ENCODE peak calls at places on chromosomes 5 and 9, in ten cellular contexts. F, O, M, N, K, R, I, U, S and Y are unnamed samples.

GRCh38 chr5:112734597-112734996 is 3.1 kb upstream of the APC start:
- DNase-seq in S (no peak), M (no peak), I (no peak), F (no peak), O (no peak), R (no peak), N (no peak), K (no peak), U (no peak), Y (no peak)

GRCh38 chr9:33117306-33117705 is 40.8 kb upstream of the SMU1 start:
- DNase-seq in O (no peak), I (no peak), U (no peak), R (no peak), K (no peak), F (no peak), S (no peak), N (no peak), M (no peak), Y (no peak)

GRCh38 chr5:75265731-75266130 is 29.1 kb upstream of the ANKRD31 start:
- DNase-seq in I (peak; percentile 54), K (peak; percentile 37), F (peak; percentile 33), O (no peak), M (no peak), U (peak; percentile 32), S (no peak), R (no peak), N (no peak), Y (peak; percentile 57)

GRCh38 chr9:30235564-30235963 is 2148.9 kb upstream of the ACO1 start:
- DNase-seq in F (no peak), N (no peak), I (no peak), K (no peak), O (no peak), M (no peak), S (no peak), R (no peak), U (no peak), Y (no peak)

GRCh38 chr9:89710689-89711088 is 105.9 kb downstream of the GADD45G start:
- DNase-seq in K (no peak), F (no peak), M (no peak), N (no peak), U (no peak), O (no peak), I (no peak), S (no peak), R (no peak), Y (no peak)

GRCh38 chr9:106639873-106640568 is 222.9 kb upstream of the ZNF462 start:
- DNase-seq in N (no peak), F (no peak), M (no peak), O (no peak), R (no peak), S (no peak), I (no peak), U (peak; percentile 42), K (no peak), Y (no peak)

GRCh38 chr9:114900937-114901802 is 29.2 kb downstream of the TNFSF8 start:
- DNase-seq in I (no peak), S (no peak), R (no peak), U (peak; percentile 75), O (no peak), K (no peak), M (no peak), F (no peak), N (no peak), Y (no peak)

GRCh38 chr9:95055851-95056551 is 261.5 kb downstream of the FANCC start:
- DNase-seq in K (no peak), R (no peak), S (no peak), F (peak; percentile 70), M (no peak), N (no peak), U (no peak), I (no peak), O (no peak), Y (no peak)

GRCh38 chr9:125889122-125889523 is 141.9 kb downstream of the PBX3 start:
- DNase-seq in I (peak; percentile 4), K (no peak), U (peak; percentile 3), F (peak; percentile 50), S (peak; percentile 32), N (no peak), R (peak; percentile 67), M (peak; percentile 4), O (no peak), Y (no peak)

GRCh38 chr9:98854206-98854756 is 46.8 kb downstream of the GALNT12 start:
- DNase-seq in S (no peak), K (no peak), I (no peak), R (no peak), O (no peak), F (no peak), N (no peak), U (no peak), M (no peak), Y (no peak)

GRCh38 chr5:93607367-93608258 is 24.6 kb downstream of the NR2F1 start:
- DNase-seq in R (no peak), S (no peak), U (peak; percentile 48), F (peak; percentile 64), K (no peak), I (no peak), M (peak; percentile 33), N (no peak), O (no peak), Y (peak; percentile 35)

GRCh38 chr9:6676254-6676928 is 30.9 kb upstream of the GLDC start:
- DNase-seq in O (no peak), F (no peak), S (no peak), I (no peak), U (no peak), M (no peak), N (no peak), R (no peak), K (no peak), Y (no peak)

GRCh38 chr9:25864509-25864908 is 186.3 kb upstream of the TUSC1 start:
- DNase-seq in I (no peak), K (no peak), N (no peak), U (no peak), S (no peak), R (no peak), O (no peak), F (no peak), M (no peak), Y (no peak)

GRCh38 chr9:33923079-33923478 is 106.1 kb downstream of the UBE2R2 start:
- DNase-seq in S (no peak), R (no peak), I (no peak), N (no peak), K (no peak), O (no peak), U (no peak), M (no peak), F (no peak), Y (no peak)

GRCh38 chr5:117652640-117653280 is 1078.1 kb upstream of the SEMA6A start:
- DNase-seq in F (no peak), U (peak; percentile 55), M (no peak), N (no peak), O (no peak), I (no peak), S (no peak), R (no peak), K (no peak), Y (no peak)

GRCh38 chr9:37994639-37995347 is 74.2 kb downstream of the SHB start:
- DNase-seq in O (peak; percentile 89), M (no peak), R (peak; percentile 92), F (peak; percentile 58), U (peak; percentile 79), S (peak; percentile 90), I (no peak), N (peak; percentile 66), K (no peak), Y (peak; percentile 70)

GRCh38 chr5:9034671-9035070 is 511.2 kb downstream of the SEMA5A start:
- DNase-seq in R (no peak), K (no peak), O (no peak), N (no peak), F (peak; percentile 20), U (peak; percentile 60), M (no peak), S (no peak), I (no peak), Y (no peak)

GRCh38 chr5:176540956-176541337 is 3.7 kb upstream of the RNF44 start:
- DNase-seq in S (no peak), F (no peak), M (peak; percentile 44), U (no peak), O (no peak), I (peak; percentile 69), K (no peak), R (peak; percentile 13), N (no peak), Y (no peak)
- H3K27ac ChIP-seq in S (peak overlapping the region; percentile 94), F (no peak overlapping the region), M (peak overlapping the region; percentile 65), U (peak overlapping the region; percentile 59), O (peak overlapping the region; percentile 81), I (peak overlapping the region; percentile 83), K (peak overlapping the region; percentile 92), R (no peak overlapping the region), N (peak overlapping the region; percentile 50), Y (peak overlapping the region; percentile 94)

GRCh38 chr5:132087176-132087575 is 13.6 kb downstream of the CSF2 start:
- DNase-seq in O (no peak), S (no peak), U (no peak), M (no peak), I (no peak), R (no peak), F (no peak), K (no peak), N (no peak), Y (no peak)

GRCh38 chr5:132083065-132083678 is 9.6 kb downstream of the CSF2 start:
- DNase-seq in O (no peak), N (no peak), R (no peak), K (no peak), I (no peak), U (no peak), F (no peak), S (no peak), M (no peak), Y (no peak)

GRCh38 chr5:132086277-132086794 is 12.7 kb downstream of the CSF2 start:
- DNase-seq in I (no peak), F (peak; percentile 59), R (peak; percentile 87), O (peak; percentile 75), M (no peak), S (peak; percentile 55), U (peak; percentile 95), N (no peak), K (no peak), Y (peak; percentile 94)

GRCh38 chr5:132087661-132088060 is 14.1 kb downstream of the CSF2 start:
- DNase-seq in F (no peak), I (no peak), M (no peak), K (no peak), R (no peak), U (no peak), O (no peak), N (no peak), S (no peak), Y (no peak)

GRCh38 chr5:132085686-132086085 is 12.1 kb downstream of the CSF2 start:
- DNase-seq in R (no peak), S (no peak), U (no peak), O (no peak), M (no peak), N (no peak), I (no peak), K (no peak), F (no peak), Y (no peak)
- H3K27ac ChIP-seq in R (no peak overlapping the region), S (peak overlapping the region; percentile 3), U (no peak overlapping the region), O (no peak overlapping the region), M (no peak overlapping the region), N (no peak overlapping the region), I (no peak overlapping the region), K (no peak overlapping the region), F (peak overlapping the region; percentile 22), Y (peak overlapping the region; percentile 73)

GRCh38 chr5:115372121-115372520 is 75.7 kb upstream of the CCDC112 start:
- DNase-seq in M (no peak), F (no peak), R (no peak), I (no peak), K (no peak), N (no peak), S (no peak), U (peak; percentile 53), O (no peak), Y (no peak)
- H3K27ac ChIP-seq in M (no peak overlapping the region), F (no peak overlapping the region), R (no peak overlapping the region), I (no peak overlapping the region), K (no peak overlapping the region), N (no peak overlapping the region), S (no peak overlapping the region), U (no peak overlapping the region), O (peak overlapping the region; percentile 16), Y (no peak overlapping the region)

GRCh38 chr5:32308951-32309350 is 3.8 kb downstream of the MTMR12 start:
- DNase-seq in O (no peak), M (no peak), I (no peak), U (no peak), K (no peak), F (no peak), R (no peak), S (no peak), N (no peak), Y (no peak)
- H3K27ac ChIP-seq in O (peak overlapping the region; percentile 26), M (no peak overlapping the region), I (no peak overlapping the region), U (no peak overlapping the region), K (no peak overlapping the region), F (no peak overlapping the region), R (no peak overlapping the region), S (no peak overlapping the region), N (no peak overlapping the region), Y (no peak overlapping the region)